ENCODE peak calls at places on chromosomes 12 and 14, in four cellular contexts. B, A, R and W are unnamed samples.

GRCh38 chr12:122996188-122996601 is 15.7 kb downstream of the ARL6IP4 start:
- DNase-seq in B (no peak), A (no peak), R (no peak), W (no peak)

GRCh38 chr12:52231305-52232232 is 1.5 kb upstream of the KRT7 start:
- DNase-seq in B (no peak), A (no peak), R (no peak), W (peak; percentile 60)

GRCh38 chr14:75334191-75335051 is 55.8 kb downstream of the FOS start:
- DNase-seq in B (peak; percentile 56), A (peak; percentile 48), R (peak; percentile 25), W (no peak)

GRCh38 chr12:23550753-23551152 is 398.7 kb downstream of the SOX5 start:
- DNase-seq in B (no peak), A (no peak), R (no peak), W (no peak)

GRCh38 chr12:5088586-5089264 is 45.0 kb downstream of the KCNA5 start:
- DNase-seq in B (no peak), A (no peak), R (peak; percentile 48), W (peak; percentile 93)

GRCh38 chr12:52195065-52195730 is 3.4 kb upstream of the KRT80 start:
- DNase-seq in B (no peak), A (no peak), R (no peak), W (no peak)

GRCh38 chr12:12717586-12718381 is 616 bp downstream of the CDKN1B start:
- DNase-seq in B (no peak), A (no peak), R (no peak), W (peak; percentile 19)

GRCh38 chr14:102316048-102316745 is 3.3 kb upstream of the ZNF839 start:
- DNase-seq in B (no peak), A (peak; percentile 22), R (no peak), W (peak; percentile 48)

GRCh38 chr12:104727866-104728449 is 230.1 kb downstream of the SLC41A2 start:
- DNase-seq in B (no peak), A (no peak), R (no peak), W (no peak)

GRCh38 chr14:59632381-59632780 is 55.8 kb upstream of the CCDC175 start:
- DNase-seq in B (peak; percentile 48), A (no peak), R (peak; percentile 24), W (peak; percentile 2)

GRCh38 chr14:37122288-37122687 is 50.1 kb downstream of the SLC25A21 start:
- DNase-seq in B (no peak), A (no peak), R (peak; percentile 42), W (peak; percentile 3)

GRCh38 chr14:94355191-94355794 is 32.2 kb upstream of the SERPINA6 start:
- DNase-seq in B (peak; percentile 13), A (no peak), R (peak; percentile 73), W (no peak)

GRCh38 chr12:57049047-57049446 is 882 bp downstream of the MYO1A start:
- DNase-seq in B (no peak), A (no peak), R (no peak), W (no peak)

GRCh38 chr12:93943766-93944165 is 204.6 kb upstream of the PLXNC1 start:
- DNase-seq in B (no peak), A (no peak), R (peak; percentile 83), W (peak; percentile 22)

GRCh38 chr12:114701104-114701414 is 17.1 kb upstream of the TBX3 start:
- DNase-seq in B (no peak), A (no peak), R (no peak), W (peak; percentile 48)

GRCh38 chr14:104805326-104805678 is 4.4 kb downstream of the ZBTB42 start:
- DNase-seq in B (no peak), A (no peak), R (peak; percentile 62), W (peak; percentile 87)

GRCh38 chr12:12088147-12088546 is 17.4 kb downstream of the BCL2L14 start:
- DNase-seq in B (no peak), A (no peak), R (no peak), W (no peak)

GRCh38 chr14:45258805-45259204 is 5.8 kb upstream of the MIS18BP1 start:
- DNase-seq in B (no peak), A (no peak), R (no peak), W (no peak)

GRCh38 chr12:129551441-129551840 is 352.4 kb downstream of the TMEM132D start:
- DNase-seq in B (no peak), A (no peak), R (no peak), W (no peak)

GRCh38 chr12:11822071-11822818 is 172.8 kb downstream of the ETV6 start:
- DNase-seq in B (peak; percentile 57), A (no peak), R (no peak), W (peak; percentile 20)

GRCh38 chr12:47396902-47397663 is 308.7 kb downstream of the RPAP3 start:
- DNase-seq in B (no peak), A (no peak), R (no peak), W (no peak)

GRCh38 chr14:81164167-81164774 is 56.5 kb downstream of the GTF2A1 start:
- DNase-seq in B (peak; percentile 57), A (peak; percentile 50), R (peak; percentile 57), W (peak; percentile 43)

GRCh38 chr14:21467620-21468019 is 9.1 kb downstream of the RAB2B start:
- DNase-seq in B (no peak), A (no peak), R (no peak), W (peak; percentile 70)

GRCh38 chr14:24941719-24942118 is 108.2 kb downstream of the STXBP6 start:
- DNase-seq in B (peak; percentile 14), A (no peak), R (no peak), W (no peak)

GRCh38 chr14:64503184-64503433 is 529 bp downstream of the ZBTB25 start:
- DNase-seq in B (no peak), A (no peak), R (no peak), W (no peak)

GRCh38 chr14:34324363-34324795 is 137.7 kb downstream of the SPTSSA start:
- DNase-seq in B (peak; percentile 48), A (no peak), R (peak; percentile 53), W (no peak)

GRCh38 chr12:129765719-129766118 is 138.1 kb downstream of the TMEM132D start:
- DNase-seq in B (no peak), A (no peak), R (no peak), W (no peak)

GRCh38 chr12:89206375-89206774 is 145.9 kb downstream of the DUSP6 start:
- DNase-seq in B (no peak), A (no peak), R (no peak), W (no peak)

GRCh38 chr14:62443796-62444195 is 601.5 kb downstream of the KCNH5 start:
- DNase-seq in B (no peak), A (no peak), R (no peak), W (peak; percentile 75)

GRCh38 chr14:60647081-60647836 is 2.0 kb downstream of the SIX1 start:
- DNase-seq in B (no peak), A (no peak), R (peak; percentile 61), W (peak; percentile 81)

GRCh38 chr12:103677341-103677740 is 90.3 kb downstream of the STAB2 start:
- DNase-seq in B (no peak), A (no peak), R (no peak), W (no peak)

GRCh38 chr12:100141666-100141997 is 1.0 kb downstream of the BLTP3B start:
- DNase-seq in B (no peak), A (peak; percentile 42), R (peak; percentile 76), W (peak; percentile 65)

GRCh38 chr14:20606190-20606901 is 15.2 kb upstream of the RNASE12 start:
- DNase-seq in B (no peak), A (no peak), R (peak; percentile 56), W (no peak)

GRCh38 chr14:100536721-100537700 is 50.2 kb downstream of the BEGAIN start:
- DNase-seq in B (no peak), A (no peak), R (no peak), W (no peak)

GRCh38 chr14:20848316-20848954 is 42.8 kb upstream of the RNASE3 start:
- DNase-seq in B (no peak), A (no peak), R (peak; percentile 59), W (peak; percentile 13)

GRCh38 chr14:37246427-37246829 is 48.7 kb downstream of the MIPOL1 start:
- DNase-seq in B (peak; percentile 19), A (no peak), R (peak; percentile 47), W (no peak)

GRCh38 chr14:91252901-91253794 is 8.6 kb upstream of the GPR68 start:
- DNase-seq in B (peak; percentile 70), A (peak; percentile 55), R (peak; percentile 85), W (no peak)